ENCODE peak calls at places on chromosomes 1 and 21, in seven cellular contexts. One of them, this sample, is unnamed.

GRCh38 chr21:30083120-30083945 is 83.3 kb downstream of the CLDN17 start:
- DNase-seq in HL-60: no peak
- DNase-seq in K562: no peak
- DNase-seq in suprapubic skin: no peak
- DNase-seq in SK-N-SH: no peak
- DNase-seq in transverse colon: no peak
- DNase-seq in GM23338: peak; percentile 87
- DNase-seq in this sample: no peak

GRCh38 chr1:59718064-59718988 is 96.4 kb upstream of the HOOK1 start:
- DNase-seq in transverse colon: no peak
- DNase-seq in K562: peak; percentile 9
- DNase-seq in GM23338: peak; percentile 55
- DNase-seq in SK-N-SH: no peak
- DNase-seq in suprapubic skin: no peak
- DNase-seq in HL-60: no peak
- DNase-seq in this sample: no peak

GRCh38 chr1:154407021-154407865 is 2.1 kb downstream of the IL6R start:
- DNase-seq in transverse colon: no peak
- DNase-seq in SK-N-SH: no peak
- DNase-seq in K562: no peak
- DNase-seq in suprapubic skin: no peak
- DNase-seq in GM23338: no peak
- DNase-seq in HL-60: peak; percentile 76
- DNase-seq in this sample: peak; percentile 39

GRCh38 chr1:209326876-209327275 is 256.6 kb upstream of the CAMK1G start:
- DNase-seq in GM23338: no peak
- DNase-seq in SK-N-SH: no peak
- DNase-seq in HL-60: no peak
- DNase-seq in suprapubic skin: no peak
- DNase-seq in K562: no peak
- DNase-seq in transverse colon: no peak
- DNase-seq in this sample: no peak

GRCh38 chr1:154752273-154753030 is 117.6 kb downstream of the KCNN3 start:
- DNase-seq in HL-60: no peak
- DNase-seq in suprapubic skin: no peak
- DNase-seq in transverse colon: no peak
- DNase-seq in SK-N-SH: no peak
- DNase-seq in GM23338: no peak
- DNase-seq in K562: peak; percentile 17
- DNase-seq in this sample: peak; percentile 13

GRCh38 chr1:28510350-28511223 is 4.7 kb downstream of the RCC1 start:
- DNase-seq in SK-N-SH: no peak
- DNase-seq in HL-60: peak; percentile 42
- DNase-seq in transverse colon: no peak
- DNase-seq in suprapubic skin: no peak
- DNase-seq in K562: peak; percentile 75
- DNase-seq in GM23338: peak; percentile 56
- DNase-seq in this sample: no peak

GRCh38 chr1:85306236-85306635 is 29.8 kb upstream of the BCL10 start:
- DNase-seq in GM23338: no peak
- DNase-seq in SK-N-SH: no peak
- DNase-seq in suprapubic skin: no peak
- DNase-seq in transverse colon: no peak
- DNase-seq in HL-60: no peak
- DNase-seq in K562: no peak
- DNase-seq in this sample: no peak

GRCh38 chr1:201377611-201378092 is at the start of gene TNNT2:
- DNase-seq in GM23338: no peak
- DNase-seq in SK-N-SH: peak; percentile 81
- DNase-seq in suprapubic skin: no peak
- DNase-seq in K562: peak; percentile 16
- DNase-seq in HL-60: no peak
- DNase-seq in transverse colon: no peak
- DNase-seq in this sample: no peak

GRCh38 chr1:100415217-100415778 is 63.0 kb downstream of the CDC14A start:
- DNase-seq in SK-N-SH: no peak
- DNase-seq in K562: no peak
- DNase-seq in GM23338: no peak
- DNase-seq in transverse colon: no peak
- DNase-seq in HL-60: no peak
- DNase-seq in suprapubic skin: no peak
- DNase-seq in this sample: no peak

GRCh38 chr1:15187175-15187810 is 33.7 kb downstream of the TMEM51 start:
- DNase-seq in K562: no peak
- DNase-seq in transverse colon: peak; percentile 40
- DNase-seq in GM23338: no peak
- DNase-seq in HL-60: no peak
- DNase-seq in SK-N-SH: peak; percentile 77
- DNase-seq in suprapubic skin: no peak
- DNase-seq in this sample: no peak

GRCh38 chr1:148374101-148374500 is 109.0 kb downstream of the PPIAL4G start:
- DNase-seq in K562: no peak
- DNase-seq in suprapubic skin: no peak
- DNase-seq in SK-N-SH: no peak
- DNase-seq in transverse colon: no peak
- DNase-seq in HL-60: no peak
- DNase-seq in GM23338: no peak
- DNase-seq in this sample: no peak

GRCh38 chr1:178057131-178057765 is 36.7 kb upstream of the RASAL2 start:
- DNase-seq in suprapubic skin: no peak
- DNase-seq in K562: no peak
- DNase-seq in HL-60: no peak
- DNase-seq in transverse colon: no peak
- DNase-seq in SK-N-SH: no peak
- DNase-seq in GM23338: peak; percentile 51
- DNase-seq in this sample: no peak

GRCh38 chr1:7002728-7003127 is 217.5 kb downstream of the CAMTA1 start:
- DNase-seq in HL-60: no peak
- DNase-seq in GM23338: peak; percentile 35
- DNase-seq in SK-N-SH: no peak
- DNase-seq in K562: no peak
- DNase-seq in suprapubic skin: no peak
- DNase-seq in transverse colon: no peak
- DNase-seq in this sample: no peak

GRCh38 chr1:100354971-100355394 is 2.7 kb downstream of the CDC14A start:
- DNase-seq in transverse colon: peak; percentile 32
- DNase-seq in GM23338: peak; percentile 39
- DNase-seq in SK-N-SH: no peak
- DNase-seq in suprapubic skin: no peak
- DNase-seq in HL-60: no peak
- DNase-seq in K562: peak; percentile 78
- DNase-seq in this sample: peak; percentile 54

GRCh38 chr1:198937231-198938031 is 298.6 kb downstream of the PTPRC start:
- DNase-seq in suprapubic skin: no peak
- DNase-seq in SK-N-SH: peak; percentile 72
- DNase-seq in K562: no peak
- DNase-seq in HL-60: peak; percentile 90
- DNase-seq in GM23338: peak; percentile 34
- DNase-seq in transverse colon: peak; percentile 46
- DNase-seq in this sample: no peak

GRCh38 chr1:246782120-246782900 is 58.1 kb downstream of the SCCPDH start:
- DNase-seq in SK-N-SH: peak; percentile 37
- DNase-seq in transverse colon: no peak
- DNase-seq in GM23338: no peak
- DNase-seq in suprapubic skin: peak; percentile 77
- DNase-seq in K562: peak; percentile 24
- DNase-seq in HL-60: peak; percentile 92
- DNase-seq in this sample: no peak

GRCh38 chr1:231691618-231692259 is 65.1 kb downstream of the DISC1 start:
- DNase-seq in HL-60: no peak
- DNase-seq in transverse colon: no peak
- DNase-seq in K562: peak; percentile 61
- DNase-seq in SK-N-SH: peak; percentile 56
- DNase-seq in GM23338: peak; percentile 78
- DNase-seq in suprapubic skin: no peak
- DNase-seq in this sample: no peak

GRCh38 chr1:204544321-204544720 is 28.1 kb downstream of the MDM4 start:
- DNase-seq in HL-60: no peak
- DNase-seq in transverse colon: no peak
- DNase-seq in GM23338: no peak
- DNase-seq in suprapubic skin: no peak
- DNase-seq in SK-N-SH: no peak
- DNase-seq in K562: no peak
- DNase-seq in this sample: no peak

GRCh38 chr1:81233591-81233990 is 567.1 kb upstream of the ADGRL2 start:
- DNase-seq in K562: no peak
- DNase-seq in transverse colon: no peak
- DNase-seq in GM23338: no peak
- DNase-seq in HL-60: no peak
- DNase-seq in suprapubic skin: no peak
- DNase-seq in SK-N-SH: no peak
- DNase-seq in this sample: no peak

GRCh38 chr1:102151242-102151641 is 154.5 kb upstream of the OLFM3 start:
- DNase-seq in HL-60: no peak
- DNase-seq in transverse colon: no peak
- DNase-seq in suprapubic skin: no peak
- DNase-seq in GM23338: no peak
- DNase-seq in SK-N-SH: no peak
- DNase-seq in K562: no peak
- DNase-seq in this sample: no peak
- TF ChIP-seq POLR2AphosphoS5 in HL-60: no peak
- TF ChIP-seq POLR2AphosphoS5 in transverse colon: no peak
- TF ChIP-seq POLR2AphosphoS5 in suprapubic skin: no peak
- TF ChIP-seq POLR2AphosphoS5 in GM23338: no peak
- TF ChIP-seq POLR2AphosphoS5 in SK-N-SH: no peak
- TF ChIP-seq POLR2AphosphoS5 in K562: no peak
- TF ChIP-seq POLR2AphosphoS5 in this sample: no peak

GRCh38 chr1:156148236-156148635 is 5.1 kb upstream of the SEMA4A start:
- DNase-seq in GM23338: no peak
- DNase-seq in SK-N-SH: no peak
- DNase-seq in transverse colon: no peak
- DNase-seq in K562: no peak
- DNase-seq in HL-60: peak; percentile 89
- DNase-seq in suprapubic skin: no peak
- DNase-seq in this sample: no peak

GRCh38 chr1:156146006-156146748 is 7.2 kb upstream of the SEMA4A start:
- DNase-seq in transverse colon: peak; percentile 55
- DNase-seq in GM23338: peak; percentile 77
- DNase-seq in HL-60: peak; percentile 81
- DNase-seq in SK-N-SH: peak; percentile 85
- DNase-seq in K562: peak; percentile 80
- DNase-seq in suprapubic skin: no peak
- DNase-seq in this sample: peak; percentile 67

GRCh38 chr1:156144747-156145146 is 8.6 kb upstream of the SEMA4A start:
- DNase-seq in SK-N-SH: no peak
- DNase-seq in suprapubic skin: no peak
- DNase-seq in GM23338: no peak
- DNase-seq in transverse colon: no peak
- DNase-seq in HL-60: no peak
- DNase-seq in K562: no peak
- DNase-seq in this sample: no peak

GRCh38 chr1:156145622-156146005 is 7.8 kb upstream of the SEMA4A start:
- DNase-seq in SK-N-SH: no peak
- DNase-seq in transverse colon: no peak
- DNase-seq in GM23338: no peak
- DNase-seq in suprapubic skin: no peak
- DNase-seq in HL-60: no peak
- DNase-seq in K562: no peak
- DNase-seq in this sample: no peak

DNA sequence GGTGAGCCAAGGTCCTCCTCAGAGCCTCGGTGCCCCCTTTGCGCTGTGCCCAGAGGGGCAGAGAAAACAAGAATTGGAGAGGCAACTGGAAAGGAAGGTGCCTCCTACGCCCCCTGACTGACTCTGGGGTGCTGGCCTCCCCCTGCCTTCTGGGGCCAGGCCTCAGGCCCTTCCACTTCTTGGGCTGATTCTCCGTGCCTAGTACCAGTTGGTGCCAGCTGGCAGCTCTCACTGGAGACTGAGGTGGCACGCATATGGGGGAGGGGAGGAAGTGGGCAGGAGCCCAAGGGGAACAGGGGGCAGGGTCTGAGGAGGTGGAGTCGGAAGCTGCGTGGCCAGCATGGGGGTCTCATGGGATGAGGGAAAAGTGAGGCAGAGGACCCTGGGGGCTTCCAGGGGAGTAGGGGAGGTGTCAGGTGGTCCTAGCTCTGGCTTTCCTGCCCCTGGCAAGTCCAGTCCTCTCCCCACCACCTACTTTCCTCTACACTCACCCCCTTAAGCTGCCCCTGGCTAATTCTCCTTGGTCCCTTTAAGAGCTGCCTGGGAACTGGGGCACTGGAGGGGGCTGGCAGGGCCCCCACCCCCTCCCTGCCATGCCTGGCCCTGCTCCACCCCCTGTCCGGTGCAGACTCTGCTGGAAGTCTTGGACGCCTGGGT is 6.5 kb upstream of the SEMA4A start:
- DNase-seq in GM23338: no peak
- DNase-seq in transverse colon: no peak
- DNase-seq in K562: no peak
- DNase-seq in SK-N-SH: no peak
- DNase-seq in HL-60: peak; percentile 69
- DNase-seq in suprapubic skin: no peak
- DNase-seq in this sample: peak; percentile 71
- H3K27ac ChIP-seq in GM23338: no peak overlapping the region
- H3K27ac ChIP-seq in transverse colon: no peak overlapping the region
- H3K27ac ChIP-seq in K562: no peak overlapping the region
- H3K27ac ChIP-seq in SK-N-SH: no peak overlapping the region
- H3K27ac ChIP-seq in HL-60: peak overlapping the region; percentile 61
- H3K27ac ChIP-seq in suprapubic skin: no peak overlapping the region
- H3K27ac ChIP-seq in this sample: peak overlapping the region; percentile 61

DNA sequence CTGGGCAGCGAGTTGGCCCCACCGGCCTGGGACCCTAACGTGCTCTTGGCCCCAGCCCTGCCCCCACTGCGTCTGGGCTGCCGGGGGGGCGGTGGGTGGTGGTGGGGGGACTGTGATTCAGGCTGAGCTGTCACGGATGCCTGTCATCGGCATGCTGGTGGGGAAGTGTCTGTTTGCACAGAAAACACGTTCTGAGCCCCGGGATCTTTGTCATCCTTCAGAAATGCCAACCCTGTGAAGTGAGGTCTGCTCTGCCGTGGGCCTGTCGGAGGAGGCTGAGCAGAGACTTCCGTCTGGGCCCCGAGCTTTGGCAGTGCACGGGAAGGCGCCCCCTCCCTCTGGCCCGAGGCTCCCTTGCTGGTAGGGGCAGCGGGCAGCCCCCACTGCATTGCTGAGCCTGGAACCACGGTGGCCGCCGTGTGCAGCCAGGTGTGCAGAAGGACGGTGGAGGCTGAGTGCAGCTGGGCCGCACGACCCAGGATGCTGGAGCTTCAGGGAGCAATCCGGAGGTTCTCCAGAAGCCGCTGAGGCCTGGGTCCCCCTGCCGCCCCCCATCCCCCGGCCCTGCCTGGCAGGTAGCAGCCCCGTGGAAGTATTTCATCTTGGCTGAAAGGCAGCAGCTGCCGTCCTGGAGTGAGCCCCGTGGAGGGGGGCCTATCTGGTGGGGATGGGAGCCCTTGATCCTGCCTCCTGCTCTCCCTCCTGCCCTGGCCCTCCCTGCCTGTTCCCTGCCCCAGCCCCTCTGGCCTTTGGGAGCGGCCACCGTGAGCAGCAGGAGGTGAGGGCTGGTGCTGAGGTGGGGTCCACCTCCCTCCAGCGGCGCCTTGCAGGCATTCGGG is 24.1 kb upstream of the PLCH2 start:
- DNase-seq in SK-N-SH: no peak
- DNase-seq in suprapubic skin: no peak
- DNase-seq in GM23338: no peak
- DNase-seq in transverse colon: no peak
- DNase-seq in K562: no peak
- DNase-seq in HL-60: no peak
- DNase-seq in this sample: no peak
- TF ChIP-seq POLR2AphosphoS5 in SK-N-SH: no peak
- TF ChIP-seq POLR2AphosphoS5 in suprapubic skin: no peak
- TF ChIP-seq POLR2AphosphoS5 in GM23338: no peak
- TF ChIP-seq POLR2AphosphoS5 in transverse colon: no peak
- TF ChIP-seq POLR2AphosphoS5 in K562: no peak
- TF ChIP-seq POLR2AphosphoS5 in HL-60: no peak
- TF ChIP-seq POLR2AphosphoS5 in this sample: no peak

GRCh38 chr21:34888569-34889286 is 160.4 kb downstream of the RUNX1 start:
- DNase-seq in suprapubic skin: peak; percentile 97
- DNase-seq in GM23338: peak; percentile 98
- DNase-seq in HL-60: peak; percentile 93
- DNase-seq in transverse colon: peak; percentile 96
- DNase-seq in K562: peak; percentile 98
- DNase-seq in SK-N-SH: peak; percentile 93
- DNase-seq in this sample: peak; percentile 97
- H3K27ac ChIP-seq in suprapubic skin: peak overlapping the region; percentile 96
- H3K27ac ChIP-seq in GM23338: no peak overlapping the region
- H3K27ac ChIP-seq in HL-60: peak overlapping the region; percentile 99
- H3K27ac ChIP-seq in transverse colon: peak overlapping the region; percentile 97
- H3K27ac ChIP-seq in K562: peak overlapping the region; percentile 94
- H3K27ac ChIP-seq in SK-N-SH: peak overlapping the region; percentile 86
- H3K27ac ChIP-seq in this sample: peak overlapping the region; percentile 94